ENCODE peak calls at places on chromosomes 11 and 22, in eight cellular contexts. V, I, Q, S, J, P, G and L are unnamed samples. For H3K4me1, the result is how much of the 10 kb centered on the place peaks cover.

GRCh38 chr11:43579171-43579918 is 101.2 kb upstream of the HSD17B12 start:
- DNase-seq in V (no peak), I (no peak), Q (no peak), S (peak), J (no peak), P (no peak), G (peak), L (no peak)

GRCh38 chr22:21641417-21641794 is 696 bp upstream of the SDF2L1 start:
- DNase-seq in V (no peak), I (no peak), Q (no peak), S (peak), J (no peak), P (no peak), G (peak), L (no peak)

GRCh38 chr11:111565111-111565720 is 24.7 kb downstream of the LAYN start:
- DNase-seq in V (peak), I (peak), Q (no peak), S (peak), J (peak), P (peak), G (no peak), L (peak)

GRCh38 chr22:42993651-42994275 is 21.2 kb downstream of the PACSIN2 start:
- DNase-seq in V (no peak), I (no peak), Q (no peak), S (peak), J (no peak), P (no peak), G (no peak), L (no peak)

GRCh38 chr22:38021201-38021600 is 36.0 kb upstream of the PICK1 start:
- DNase-seq in V (no peak), I (no peak), Q (no peak), S (no peak), J (no peak), P (no peak), G (no peak), L (no peak)

GRCh38 chr11:61554172-61554988 is 26.5 kb downstream of the SYT7 start:
- DNase-seq in V (no peak), I (no peak), Q (no peak), S (no peak), J (no peak), P (no peak), G (no peak), L (no peak)

GRCh38 chr11:79375818-79376550 is 64.8 kb downstream of the TENM4 start:
- DNase-seq in V (no peak), I (no peak), Q (no peak), S (no peak), J (no peak), P (no peak), G (no peak), L (no peak)

GRCh38 chr11:104581246-104581980 is 316.8 kb downstream of the CASP12 start:
- DNase-seq in V (no peak), I (no peak), Q (no peak), S (peak), J (no peak), P (no peak), G (no peak), L (no peak)

GRCh38 chr11:109590782-109591181 is 168.8 kb downstream of the C11orf87 start:
- DNase-seq in V (no peak), I (no peak), Q (no peak), S (no peak), J (no peak), P (no peak), G (no peak), L (no peak)

GRCh38 chr11:118924591-118925585 is 838 bp downstream of the BCL9L start:
- DNase-seq in V (peak), I (peak), Q (no peak), S (peak), J (peak), P (peak), G (peak), L (peak)

GRCh38 chr11:95989216-95989615 is 65.3 kb upstream of the MTMR2 start:
- DNase-seq in V (no peak), I (no peak), Q (no peak), S (no peak), J (no peak), P (no peak), G (no peak), L (no peak)

GRCh38 chr22:37983860-37984791 is at the start of gene SOX10:
- DNase-seq in V (no peak), I (no peak), Q (no peak), S (no peak), J (no peak), P (no peak), G (no peak), L (peak)

GRCh38 chr22:30309981-30310672 is 16.6 kb downstream of the TBC1D10A start:
- DNase-seq in V (peak), I (no peak), Q (no peak), S (peak), J (no peak), P (peak), G (no peak), L (peak)
- H3K4me1 ChIP-seq in V (half or more), I (half or more), Q (half or more), S (half or more), J (under half), P (half or more), G (half or more), L (half or more)

DNA sequence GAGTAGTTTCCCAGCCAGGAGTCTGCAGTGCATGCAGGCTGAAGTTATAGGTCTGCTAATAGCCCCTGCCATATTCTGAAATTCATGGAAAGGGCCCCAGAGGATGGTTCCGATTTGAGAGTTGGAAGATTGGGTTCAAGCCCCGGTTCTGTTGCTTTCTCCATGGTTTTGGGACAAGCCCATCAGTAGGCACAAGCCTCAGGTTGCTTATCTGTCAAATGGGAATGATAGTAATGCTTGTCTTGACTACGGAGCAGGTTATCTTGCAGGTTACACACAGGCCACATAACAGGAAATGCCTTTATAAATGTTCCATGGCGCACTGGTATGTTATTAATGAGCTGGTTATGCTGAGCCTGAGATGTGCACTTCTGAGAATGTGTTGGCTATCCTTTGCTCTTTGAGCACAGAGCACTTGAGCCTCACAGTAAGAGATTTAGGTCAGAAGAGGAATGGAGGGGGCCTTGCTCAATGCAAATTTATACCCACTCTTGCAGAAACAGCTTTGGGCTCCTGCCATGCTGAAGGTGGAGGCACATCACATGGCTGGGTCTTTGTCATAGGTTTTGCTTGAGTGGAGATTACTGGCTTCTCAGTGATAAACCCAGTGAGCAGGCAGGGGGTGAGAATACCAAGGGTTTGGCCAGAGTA is 47.1 kb downstream of the ZNRF3 start:
- DNase-seq in V (no peak), I (no peak), Q (no peak), S (no peak), J (no peak), P (no peak), G (no peak), L (no peak)
- H3K4me1 ChIP-seq in V (under half), I (under half), Q (under half), S (under half), J (under half), P (under half), G (under half), L (under half)

GRCh38 chr22:39091136-39092081 is 5.6 kb upstream of the APOBEC3H start:
- DNase-seq in V (no peak), I (no peak), Q (no peak), S (no peak), J (no peak), P (no peak), G (no peak), L (no peak)
- H3K4me1 ChIP-seq in V (half or more), I (under half), Q (under half), S (under half), J (under half), P (under half), G (under half), L (under half)

GRCh38 chr11:33259869-33260268 is 2.7 kb downstream of the HIPK3 start:
- DNase-seq in V (no peak), I (no peak), Q (no peak), S (peak), J (no peak), P (no peak), G (no peak), L (no peak)

GRCh38 chr11:33262016-33262638 is 4.9 kb downstream of the HIPK3 start:
- DNase-seq in V (no peak), I (no peak), Q (no peak), S (peak), J (no peak), P (no peak), G (no peak), L (no peak)

GRCh38 chr11:33264926-33265325 is 7.7 kb downstream of the HIPK3 start:
- DNase-seq in V (no peak), I (no peak), Q (no peak), S (no peak), J (no peak), P (no peak), G (no peak), L (no peak)

GRCh38 chr11:33266418-33267215 is 9.4 kb downstream of the HIPK3 start:
- DNase-seq in V (no peak), I (peak), Q (no peak), S (peak), J (peak), P (no peak), G (peak), L (peak)

DNA sequence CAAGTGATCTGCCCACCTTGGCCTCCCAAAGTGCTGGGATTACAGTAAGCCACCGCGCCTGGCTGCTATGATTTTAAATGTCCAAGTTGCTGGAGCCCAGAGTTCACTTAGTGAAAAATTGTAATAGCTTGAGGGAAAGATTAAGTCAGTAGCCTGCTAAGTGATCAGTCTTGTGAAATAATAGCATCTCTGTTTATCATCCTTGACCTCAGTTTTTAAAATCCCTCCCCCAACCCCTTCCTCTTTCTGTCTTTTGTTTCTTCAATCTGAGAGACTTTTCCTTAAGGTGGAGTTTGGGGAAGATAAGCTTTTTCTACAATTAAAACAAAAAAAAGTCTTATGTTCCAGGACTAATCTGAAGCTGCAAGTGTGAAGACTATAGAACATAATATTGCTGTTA is 6.4 kb downstream of the HIPK3 start:
- DNase-seq in V (no peak), I (no peak), Q (no peak), S (peak), J (no peak), P (no peak), G (no peak), L (no peak)
- H3K4me1 ChIP-seq in V (under half), I (half or more), Q (half or more), S (half or more), J (under half), P (under half), G (under half), L (under half)

DNA sequence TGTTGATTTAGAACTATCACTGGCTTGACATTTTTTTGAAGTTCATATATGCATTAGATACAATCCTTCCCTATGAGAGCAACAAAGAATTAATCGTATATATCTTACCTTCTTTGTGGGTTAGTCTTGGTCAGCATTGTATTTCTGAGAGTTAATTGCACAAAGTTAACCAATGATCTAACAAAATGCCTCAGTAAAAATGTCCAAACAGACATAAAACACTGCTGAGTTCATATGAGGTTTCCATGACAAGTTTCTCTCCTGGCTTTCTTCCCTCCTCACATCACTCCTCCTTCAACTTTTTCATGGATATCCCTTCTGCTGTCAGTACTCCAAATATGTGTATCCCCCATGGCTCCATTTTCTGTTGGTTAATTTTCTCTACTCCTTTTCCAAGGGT is 9.0 kb downstream of the MAP6 start:
- DNase-seq in V (no peak), I (no peak), Q (no peak), S (no peak), J (no peak), P (no peak), G (no peak), L (no peak)
- H3K4me1 ChIP-seq in V (under half), I (under half), Q (under half), S (under half), J (under half), P (under half), G (under half), L (under half)

GRCh38 chr11:57643802-57644201 is 5.9 kb downstream of the YPEL4 start:
- DNase-seq in V (no peak), I (no peak), Q (no peak), S (no peak), J (no peak), P (no peak), G (no peak), L (no peak)
- H3K4me1 ChIP-seq in V (under half), I (half or more), Q (half or more), S (half or more), J (under half), P (under half), G (under half), L (under half)

GRCh38 chr11:67287355-67288197 is 1.5 kb upstream of the ANKRD13D start:
- DNase-seq in V (peak), I (no peak), Q (no peak), S (no peak), J (no peak), P (no peak), G (peak), L (peak)

GRCh38 chr11:67286621-67287333 is 2.3 kb upstream of the ANKRD13D start:
- DNase-seq in V (peak), I (no peak), Q (no peak), S (no peak), J (no peak), P (no peak), G (peak), L (peak)

GRCh38 chr11:67289226-67289650 is at the start of gene ANKRD13D:
- DNase-seq in V (no peak), I (no peak), Q (no peak), S (no peak), J (no peak), P (no peak), G (no peak), L (no peak)

GRCh38 chr11:67288452-67289225 is 464 bp upstream of the ANKRD13D start:
- DNase-seq in V (peak), I (peak), Q (peak), S (peak), J (peak), P (peak), G (peak), L (peak)

GRCh38 chr11:67288198-67288451 is 978 bp upstream of the ANKRD13D start:
- DNase-seq in V (no peak), I (no peak), Q (no peak), S (no peak), J (no peak), P (no peak), G (no peak), L (no peak)
- H3K4me1 ChIP-seq in V (half or more), I (half or more), Q (half or more), S (under half), J (under half), P (under half), G (under half), L (under half)

GRCh38 chr11:124759268-124760204 is 2.6 kb downstream of the ESAM start:
- DNase-seq in V (no peak), I (peak), Q (no peak), S (no peak), J (no peak), P (no peak), G (peak), L (peak)
- H3K4me1 ChIP-seq in V (under half), I (half or more), Q (half or more), S (under half), J (under half), P (under half), G (under half), L (under half)

DNA sequence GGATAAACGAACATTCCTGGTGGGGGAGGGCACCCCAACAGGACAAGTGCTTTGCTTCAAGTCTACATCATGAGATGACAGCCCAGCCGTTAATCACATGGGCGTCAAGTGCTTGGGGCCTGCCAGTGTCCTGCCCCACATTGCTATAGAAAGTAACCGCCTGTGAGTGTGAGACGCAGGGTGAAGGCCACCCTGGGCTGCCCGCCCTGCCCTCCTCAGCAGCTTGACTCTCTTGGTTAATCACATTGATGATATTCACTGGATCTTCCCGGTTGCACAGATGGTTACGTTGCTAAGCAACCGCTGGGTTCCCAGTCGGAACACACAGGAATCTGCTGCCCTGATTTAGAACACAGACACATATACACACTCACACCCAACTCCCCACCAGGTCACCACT is 79.3 kb downstream of the CTTN start:
- DNase-seq in V (no peak), I (peak), Q (no peak), S (no peak), J (no peak), P (no peak), G (peak), L (peak)
- H3K4me1 ChIP-seq in V (under half), I (under half), Q (under half), S (under half), J (under half), P (under half), G (under half), L (under half)

GRCh38 chr11:46697723-46698122 is 2.7 kb downstream of the ARHGAP1 start:
- DNase-seq in V (no peak), I (no peak), Q (no peak), S (no peak), J (no peak), P (no peak), G (no peak), L (no peak)
- H3K4me1 ChIP-seq in V (half or more), I (half or more), Q (half or more), S (half or more), J (under half), P (under half), G (under half), L (under half)